ENCODE peak calls at places on chromosomes 12 and 14, in four cellular contexts. P is HFF-Myc, L is posterior vena cava, U is nephron progenitor cell. V is an unnamed sample.

GRCh38 chr12:34402228-34402898 is 380.1 kb downstream of the ALG10 start:
- DNase-seq in P (no peak), L (peak), U (no peak), V (no peak)

GRCh38 chr12:82835217-82835616 is 148.5 kb downstream of the TMTC2 start:
- DNase-seq in P (peak), L (no peak), U (no peak), V (no peak)

GRCh38 chr12:63404611-63405010 is 253.6 kb upstream of the AVPR1A start:
- DNase-seq in P (no peak), L (no peak), U (no peak), V (no peak)

GRCh38 chr12:95870897-95871296 is 12.1 kb downstream of the SNRPF start:
- DNase-seq in P (no peak), L (no peak), U (no peak), V (no peak)

GRCh38 chr14:63926641-63927040 is 73.8 kb downstream of the SYNE2 start:
- DNase-seq in P (no peak), L (no peak), U (no peak), V (no peak)

GRCh38 chr14:65210118-65210826 is 108.0 kb upstream of the MAX start:
- DNase-seq in P (no peak), L (no peak), U (no peak), V (peak)

GRCh38 chr12:83016226-83016835 is 329.6 kb downstream of the TMTC2 start:
- DNase-seq in P (peak), L (no peak), U (no peak), V (no peak)

GRCh38 chr14:51652168-51653095 is 722 bp downstream of the FRMD6 start:
- DNase-seq in P (no peak), L (peak), U (no peak), V (no peak)

GRCh38 chr12:54357802-54358619 is 6.3 kb downstream of the GPR84 start:
- DNase-seq in P (no peak), L (no peak), U (peak), V (no peak)

GRCh38 chr12:7612851-7613250 is 52.9 kb downstream of the APOBEC1 start:
- DNase-seq in P (no peak), L (no peak), U (no peak), V (no peak)

V was measured in naive B cell.